ENCODE peak calls at places on chromosomes 4 and X, in nine cellular contexts. B, Q, D, Y, C, M, R, K and V are unnamed samples.

GRCh38 chrX:94932278-94932965 is 1258.4 kb downstream of the FAM133A start:
- DNase-seq in B (no peak), Q (no peak), D (no peak), Y (no peak), C (no peak), M (no peak), R (no peak), K (no peak), V (no peak)

GRCh38 chr4:118953276-118953675 is 64.6 kb downstream of the SYNPO2 start:
- DNase-seq in B (no peak), Q (no peak), D (no peak), Y (no peak), C (no peak), M (peak; percentile 61), R (no peak), K (no peak), V (no peak)

GRCh38 chr4:109029987-109030386 is 267.1 kb upstream of the ETNPPL start:
- DNase-seq in B (no peak), Q (no peak), D (no peak), Y (no peak), C (no peak), M (no peak), R (no peak), K (no peak), V (no peak)

GRCh38 chrX:96568088-96568487 is 116.6 kb upstream of the DIAPH2 start:
- DNase-seq in B (no peak), Q (no peak), D (no peak), Y (no peak), C (no peak), M (no peak), R (no peak), K (no peak), V (no peak)

GRCh38 chr4:168486961-168487820 is 6.9 kb upstream of the DDX60L start:
- DNase-seq in B (no peak), Q (no peak), D (no peak), Y (no peak), C (no peak), M (peak; percentile 84), R (no peak), K (no peak), V (no peak)

GRCh38 chr4:96993528-96993927 is 1149.7 kb downstream of the STPG2 start:
- DNase-seq in B (no peak), Q (no peak), D (no peak), Y (no peak), C (no peak), M (no peak), R (no peak), K (no peak), V (no peak)

GRCh38 chrX:623599-624323 is 6.8 kb upstream of the SHOX start:
- DNase-seq in B (no peak), Q (no peak), D (no peak), Y (no peak), C (no peak), M (no peak), R (peak; percentile 27), K (no peak), V (no peak)

GRCh38 chr4:183348136-183348535 is 25.9 kb upstream of the CLDN24 start:
- DNase-seq in B (no peak), Q (no peak), D (no peak), Y (no peak), C (no peak), M (no peak), R (no peak), K (no peak), V (no peak)

GRCh38 chrX:74248889-74249288 is 55.1 kb upstream of the ZCCHC13 start:
- DNase-seq in B (no peak), Q (no peak), D (no peak), Y (no peak), C (no peak), M (peak; percentile 8), R (no peak), K (no peak), V (no peak)

GRCh38 chr4:114264877-114265291 is 285.4 kb upstream of the ARSJ start:
- DNase-seq in B (no peak), Q (no peak), D (no peak), Y (no peak), C (no peak), M (peak; percentile 71), R (no peak), K (no peak), V (no peak)

GRCh38 chr4:17788956-17789355 is 7.5 kb upstream of the FAM184B start:
- DNase-seq in B (no peak), Q (no peak), D (no peak), Y (no peak), C (no peak), M (peak; percentile 66), R (no peak), K (no peak), V (no peak)

GRCh38 chr4:168408620-168409019 is 71.7 kb downstream of the DDX60L start:
- DNase-seq in B (peak; percentile 68), Q (peak; percentile 38), D (no peak), Y (no peak), C (no peak), M (peak; percentile 98), R (peak; percentile 76), K (no peak), V (peak; percentile 91)

GRCh38 chr4:137967480-137968190 is 274.5 kb downstream of the SLC7A11 start:
- DNase-seq in B (no peak), Q (no peak), D (no peak), Y (no peak), C (no peak), M (peak; percentile 5), R (peak; percentile 14), K (no peak), V (no peak)

DNA sequence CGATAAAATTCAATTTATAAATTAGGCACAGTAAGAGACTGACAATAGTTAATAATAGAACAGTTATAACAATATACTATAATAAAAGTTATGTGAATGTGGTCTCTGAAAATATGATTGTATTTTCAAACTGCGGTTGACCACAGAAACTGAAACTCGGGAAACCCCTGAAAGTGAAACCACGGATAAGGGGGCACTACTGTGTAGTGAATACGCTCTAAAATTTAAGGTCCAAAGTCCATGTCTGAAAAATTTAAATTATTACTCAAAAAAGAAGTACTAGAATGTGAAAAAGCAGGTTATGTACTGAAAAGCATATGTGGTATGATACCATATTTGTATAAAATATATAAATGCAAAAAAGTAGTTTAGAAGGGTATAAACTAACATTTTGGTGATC is 1.9 kb downstream of the SMIM14 start:
- DNase-seq in B (no peak), Q (no peak), D (no peak), Y (peak; percentile 37), C (no peak), M (peak; percentile 20), R (no peak), K (no peak), V (no peak)
- H3K27ac ChIP-seq in B (peak overlapping the region; percentile 97), Q (peak overlapping the region; percentile 100), D (no peak overlapping the region), Y (no peak overlapping the region), C (peak overlapping the region; percentile 94), M (peak overlapping the region; percentile 93), R (peak overlapping the region; percentile 91), K (no peak overlapping the region), V (peak overlapping the region; percentile 100)

DNA sequence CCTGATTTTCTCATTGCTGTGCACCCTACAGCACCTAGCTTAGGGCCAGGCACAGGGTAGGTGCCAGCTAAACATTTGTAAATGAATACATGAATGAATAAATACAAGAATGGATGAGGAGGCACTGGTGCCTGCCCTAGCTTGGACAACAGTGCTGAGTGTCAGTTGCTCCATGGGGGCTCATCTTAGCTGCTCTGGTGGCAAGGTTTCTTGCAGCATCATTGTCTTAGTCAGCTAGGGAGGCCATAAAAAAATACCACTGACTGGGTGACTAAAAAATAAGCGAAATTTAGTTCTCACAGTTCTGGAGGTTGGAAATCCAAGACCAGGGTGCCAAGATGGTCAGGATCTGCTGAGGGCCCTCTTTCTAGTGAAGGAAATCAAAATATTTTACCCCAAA is 31.2 kb downstream of the TMEM31 start:
- DNase-seq in B (no peak), Q (no peak), D (no peak), Y (no peak), C (no peak), M (no peak), R (no peak), K (no peak), V (no peak)
- H3K9me3 ChIP-seq in B (no peaks in the 10 kb centered on the region), Q (no peaks in the 10 kb centered on the region), D (no peaks in the 10 kb centered on the region), Y (no peaks in the 10 kb centered on the region), C (no peaks in the 10 kb centered on the region), M (no peaks in the 10 kb centered on the region), R (no peaks in the 10 kb centered on the region), K (no peaks in the 10 kb centered on the region), V (no peaks in the 10 kb centered on the region)

GRCh38 chr4:54227261-54228063 is 1.6 kb upstream of the PDGFRA start:
- DNase-seq in B (peak; percentile 20), Q (no peak), D (peak; percentile 14), Y (no peak), C (peak; percentile 48), M (peak; percentile 75), R (peak; percentile 42), K (no peak), V (peak; percentile 72)
- H3K27ac ChIP-seq in B (peak overlapping the region; percentile 82), Q (no peak overlapping the region), D (peak overlapping the region; percentile 41), Y (no peak overlapping the region), C (peak overlapping the region; percentile 62), M (peak overlapping the region; percentile 90), R (no peak overlapping the region), K (no peak overlapping the region), V (peak overlapping the region; percentile 65)

DNA sequence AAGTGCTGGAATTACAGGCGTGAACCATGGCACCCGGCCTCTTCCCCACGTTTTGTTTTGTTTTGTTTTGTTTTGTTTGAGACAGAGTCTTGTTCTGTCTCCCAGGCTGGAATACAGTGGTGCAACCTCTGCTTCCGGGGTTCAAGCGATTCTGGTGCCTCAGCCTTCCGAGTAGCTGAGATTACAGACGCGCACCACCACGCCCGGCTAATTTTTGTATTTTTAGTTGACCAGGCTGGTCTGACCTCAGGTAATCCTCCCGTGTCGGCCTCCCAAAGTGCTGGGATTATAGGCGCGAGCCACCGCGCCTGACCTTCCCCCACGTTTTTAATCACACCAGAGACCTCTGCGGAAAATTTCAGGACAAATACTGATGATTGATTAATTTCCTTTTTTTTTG is 2.2 kb downstream of the ENOPH1 start:
- DNase-seq in B (no peak), Q (no peak), D (no peak), Y (no peak), C (no peak), M (no peak), R (no peak), K (no peak), V (no peak)
- H3K9me3 ChIP-seq in B (no peaks in the 10 kb centered on the region), Q (no peaks in the 10 kb centered on the region), D (no peaks in the 10 kb centered on the region), Y (no peaks in the 10 kb centered on the region), C (no peaks in the 10 kb centered on the region), M (no peaks in the 10 kb centered on the region), R (no peaks in the 10 kb centered on the region), K (no peaks in the 10 kb centered on the region), V (no peaks in the 10 kb centered on the region)

GRCh38 chr4:6324999-6325790 is 55.5 kb downstream of the WFS1 start:
- DNase-seq in B (no peak), Q (peak; percentile 31), D (peak; percentile 38), Y (no peak), C (peak; percentile 77), M (peak; percentile 48), R (peak; percentile 64), K (no peak), V (no peak)
- H3K27ac ChIP-seq in B (peak overlapping the region; percentile 51), Q (peak overlapping the region; percentile 27), D (peak overlapping the region; percentile 40), Y (no peak overlapping the region), C (peak overlapping the region; percentile 79), M (no peak overlapping the region), R (no peak overlapping the region), K (no peak overlapping the region), V (peak overlapping the region; percentile 25)